ENCODE peak calls at places on chromosomes 13 and 19, in nine cellular contexts. J is nephron progenitor cell; U is HuH-7; Y is activated B cell treated with CpG ODN at 0.5 μM for 24 hours; G is activated CD4-positive, alpha-beta T cell treated with anti-CD3 and anti-CD28 coated beads, Interleukin-2, amount 50 U/mL, for 48 hours; H is ACHN; O is upper lobe of right lung; L is naive B cell; S is AML-193. D is an unnamed sample.

GRCh38 chr19:2043269-2043641 is 7.8 kb downstream of the MKNK2 start:
- DNase-seq in H (no peak), L (no peak), S (no peak), G (peak), Y (peak), U (no peak), O (peak), J (no peak), D (no peak)

GRCh38 chr19:18002347-18002850 is 5.6 kb upstream of the ARRDC2 start:
- DNase-seq in O (peak), L (peak), J (no peak), G (peak), S (peak), U (no peak), H (no peak), Y (no peak), D (no peak)

GRCh38 chr19:54096642-54097106 is 3.9 kb downstream of the OSCAR start:
- DNase-seq in U (peak), G (no peak), O (no peak), H (no peak), J (no peak), L (no peak), S (peak), Y (no peak), D (no peak)

GRCh38 chr19:39563408-39563807 is 23.4 kb upstream of the EID2 start:
- DNase-seq in J (no peak), G (no peak), U (no peak), L (no peak), S (no peak), Y (no peak), H (peak), O (no peak), D (no peak)

GRCh38 chr19:54282706-54283105 is 1.8 kb upstream of the LILRB2 start:
- DNase-seq in S (no peak), U (no peak), L (peak), G (no peak), Y (no peak), H (no peak), O (no peak), J (no peak), D (no peak)

GRCh38 chr13:45933203-45934014 is 81.9 kb upstream of the SIAH3 start:
- DNase-seq in S (no peak), G (no peak), U (no peak), H (no peak), O (no peak), J (no peak), Y (no peak), L (no peak), D (no peak)

GRCh38 chr19:19444694-19445155 is 39.2 kb downstream of the GATAD2A start:
- DNase-seq in S (peak), U (no peak), H (no peak), O (no peak), J (no peak), G (peak), L (peak), Y (no peak), D (no peak)

GRCh38 chr19:30518965-30519606 is 146.9 kb downstream of the ZNF536 start:
- DNase-seq in Y (no peak), H (no peak), L (no peak), O (no peak), U (no peak), S (no peak), G (no peak), J (no peak), D (no peak)

GRCh38 chr13:75079226-75079625 is 402.7 kb downstream of the TBC1D4 start:
- DNase-seq in J (no peak), G (no peak), O (no peak), H (no peak), U (no peak), Y (no peak), L (no peak), S (no peak), D (no peak)

GRCh38 chr13:77387607-77388200 is 60.8 kb upstream of the MYCBP2 start:
- DNase-seq in G (no peak), S (no peak), J (no peak), U (no peak), L (no peak), O (no peak), H (no peak), Y (no peak), D (no peak)

GRCh38 chr13:108215428-108215827 is at the start of gene LIG4:
- DNase-seq in U (peak), S (peak), O (peak), J (peak), Y (peak), G (peak), L (peak), H (peak), D (peak)

GRCh38 chr19:9796113-9796773 is 22.6 kb downstream of the FBXL12 start:
- DNase-seq in S (peak), O (peak), U (peak), H (peak), Y (peak), G (peak), L (peak), J (peak), D (peak)

GRCh38 chr13:105627270-105627669 is 908.2 kb downstream of the EFNB2 start:
- DNase-seq in H (no peak), J (no peak), G (no peak), O (no peak), L (no peak), U (no peak), Y (no peak), S (no peak), D (no peak)

GRCh38 chr19:28642787-28643186 is 570.2 kb downstream of the UQCRFS1 start:
- DNase-seq in L (no peak), S (no peak), G (no peak), Y (no peak), H (no peak), J (no peak), U (no peak), O (no peak), D (no peak)

GRCh38 chr13:109146393-109146792 is 517.0 kb downstream of the MYO16 start:
- DNase-seq in G (no peak), U (no peak), L (no peak), H (no peak), J (no peak), Y (no peak), S (no peak), O (no peak), D (no peak)

GRCh38 chr19:43124360-43124759 is 41.9 kb upstream of the PSG2 start:
- DNase-seq in U (no peak), Y (no peak), J (no peak), O (no peak), H (no peak), L (no peak), G (no peak), S (no peak), D (no peak)

GRCh38 chr19:32692727-32693061 is 1.1 kb downstream of the NUDT19 start:
- DNase-seq in J (no peak), G (peak), Y (no peak), L (no peak), O (no peak), H (no peak), U (no peak), S (no peak), D (no peak)

GRCh38 chr19:41811036-41811435 is 14.6 kb downstream of the CEACAM3 start:
- DNase-seq in G (no peak), Y (no peak), J (no peak), S (peak), O (no peak), H (no peak), L (peak), U (no peak), D (peak)